ENCODE peak calls at places on chromosomes 7 and 10, in seven cellular contexts. N, Y, J, Z, C, S and Q are unnamed samples.
A peak's percentile ranks its signal among the peaks of the same experiment; 100 is the strongest.

GRCh38 chr10:34904191-34904590 is 89.1 kb upstream of the PARD3 start:
- DNase-seq in Z (no peak), N (no peak), J (no peak), S (no peak), C (no peak), Y (no peak), Q (no peak)

GRCh38 chr10:96325719-96326373 is 21.6 kb downstream of the DNTT start:
- DNase-seq in Z (no peak), N (no peak), S (no peak), Y (no peak), J (no peak), C (no peak), Q (no peak)

GRCh38 chr10:100723769-100724530 is 21.4 kb upstream of the PAX2 start:
- DNase-seq in S (no peak), Z (no peak), Y (no peak), C (no peak), N (no peak), J (no peak), Q (no peak)

GRCh38 chr7:44265733-44266132 is 59.7 kb downstream of the CAMK2B start:
- DNase-seq in J (no peak), S (no peak), Z (no peak), N (no peak), C (no peak), Y (no peak), Q (no peak)

GRCh38 chr10:124532106-124532641 is 70.6 kb downstream of the LHPP start:
- DNase-seq in S (no peak), J (no peak), N (no peak), Y (no peak), Z (peak; percentile 8), C (no peak), Q (peak; percentile 46)

GRCh38 chr10:101777857-101778145 is 1.9 kb upstream of the FGF8 start:
- DNase-seq in C (no peak), N (no peak), S (no peak), Z (no peak), Y (no peak), J (no peak), Q (no peak)

GRCh38 chr7:16652888-16653287 is 6.9 kb downstream of the BZW2 start:
- DNase-seq in S (no peak), Y (no peak), Z (no peak), C (no peak), J (no peak), N (no peak), Q (no peak)

GRCh38 chr10:59706851-59707797 is 2.5 kb downstream of the SLC16A9 start:
- DNase-seq in Z (no peak), C (no peak), S (no peak), J (no peak), N (no peak), Y (no peak), Q (no peak)

GRCh38 chr7:74364061-74364460 is 74.9 kb downstream of the CLIP2 start:
- DNase-seq in S (no peak), N (no peak), Y (no peak), Z (no peak), J (no peak), C (no peak), Q (no peak)

GRCh38 chr7:105246195-105247078 is 142.3 kb downstream of the SRPK2 start:
- DNase-seq in C (no peak), N (no peak), J (no peak), Y (no peak), Z (no peak), S (no peak), Q (no peak)

GRCh38 chr10:101495324-101495925 is 92.6 kb downstream of the POLL start:
- DNase-seq in C (no peak), S (peak; percentile 9), Z (peak; percentile 30), J (peak; percentile 3), Y (peak; percentile 25), N (peak; percentile 26), Q (peak; percentile 39)

GRCh38 chr10:88165849-88166271 is 302.4 kb downstream of the PTEN start:
- DNase-seq in J (peak; percentile 36), Y (peak; percentile 40), Z (peak; percentile 42), S (peak; percentile 91), C (no peak), N (peak; percentile 41), Q (peak; percentile 37)

GRCh38 chr10:47321521-47322195 is 596 bp upstream of the GDF2 start:
- DNase-seq in C (no peak), N (no peak), Z (no peak), J (no peak), Y (no peak), S (no peak), Q (no peak)

GRCh38 chr7:129781128-129781855 is 169.8 kb downstream of the NRF1 start:
- DNase-seq in J (no peak), Z (no peak), C (no peak), N (no peak), S (no peak), Y (no peak), Q (no peak)

GRCh38 chr7:154587812-154588211 is 415.1 kb downstream of the PAXIP1 start:
- DNase-seq in N (no peak), J (no peak), Z (no peak), Y (no peak), S (no peak), C (no peak), Q (no peak)

GRCh38 chr7:7399707-7400106 is 136.0 kb downstream of the COL28A1 start:
- DNase-seq in Y (no peak), S (no peak), C (no peak), N (peak; percentile 4), J (no peak), Z (no peak), Q (peak; percentile 3)

GRCh38 chr10:126663880-126664279 is 6.6 kb downstream of the C10orf90 start:
- DNase-seq in C (peak; percentile 17), Z (peak; percentile 34), J (peak; percentile 0), N (peak; percentile 87), S (peak; percentile 77), Y (peak; percentile 81), Q (peak; percentile 70)

GRCh38 chr7:42217548-42217947 is 19.5 kb downstream of the GLI3 start:
- DNase-seq in S (peak; percentile 78), C (no peak), Z (no peak), N (no peak), J (no peak), Y (no peak), Q (no peak)

GRCh38 chr7:73560035-73560835 is 2.7 kb upstream of the BCL7B start:
- DNase-seq in Z (peak; percentile 64), Y (peak; percentile 64), C (no peak), J (peak; percentile 91), S (peak; percentile 87), N (peak; percentile 66), Q (peak; percentile 93)

GRCh38 chr10:60358282-60358681 is 31.4 kb downstream of the ANK3 start:
- DNase-seq in C (no peak), J (no peak), S (no peak), N (no peak), Y (no peak), Z (no peak), Q (no peak)

GRCh38 chr7:13414661-13415105 is 574.8 kb downstream of the ETV1 start:
- DNase-seq in N (no peak), S (no peak), C (peak; percentile 4), Y (no peak), J (no peak), Z (no peak), Q (peak; percentile 31)

GRCh38 chr10:123149568-123150228 is 1.8 kb downstream of the HMX2 start:
- DNase-seq in J (peak; percentile 42), S (peak; percentile 40), Y (peak; percentile 44), N (peak; percentile 45), Z (peak; percentile 46), C (no peak), Q (peak; percentile 37)

GRCh38 chr10:53284615-53285182 is 512.1 kb upstream of the MBL2 start:
- DNase-seq in N (no peak), Y (no peak), S (no peak), J (no peak), C (no peak), Z (no peak), Q (no peak)

GRCh38 chr10:98361131-98361633 is 53.8 kb downstream of the PYROXD2 start:
- DNase-seq in Z (peak; percentile 99), C (peak; percentile 70), J (peak; percentile 100), Y (peak; percentile 100), S (peak; percentile 99), N (peak; percentile 99), Q (peak; percentile 99)

GRCh38 chr7:111212857-111213523 is 122.1 kb downstream of the LRRN3 start:
- DNase-seq in J (no peak), N (no peak), Z (no peak), S (no peak), Y (no peak), C (no peak), Q (no peak)

GRCh38 chr7:123494193-123494796 is 40.1 kb downstream of the IQUB start:
- DNase-seq in N (peak; percentile 65), Z (peak; percentile 69), Y (peak; percentile 63), S (peak; percentile 35), C (peak; percentile 26), J (peak; percentile 27), Q (peak; percentile 68)

GRCh38 chr7:128122577-128123290 is 91.5 kb upstream of the LRRC4 start:
- DNase-seq in Y (no peak), Z (no peak), N (no peak), C (no peak), J (no peak), S (no peak), Q (peak; percentile 26)
- H3K4me3 ChIP-seq in Y (no peak overlapping the region), Z (no peak overlapping the region), N (no peak overlapping the region), C (no peak overlapping the region), J (no peak overlapping the region), S (no peak overlapping the region), Q (no peak overlapping the region)

GRCh38 chr7:71746004-71746403 is 614.1 kb downstream of the GALNT17 start:
- DNase-seq in C (no peak), S (peak; percentile 2), N (no peak), J (no peak), Y (no peak), Z (no peak), Q (no peak)
- TF ChIP-seq CTCF in C (no peak), S (no peak), N (no peak), J (no peak), Y (no peak), Z (no peak), Q (no peak)

GRCh38 chr7:101155303-101155702 is 1.0 kb downstream of the AP1S1 start:
- DNase-seq in C (no peak), Y (no peak), Z (no peak), N (no peak), J (no peak), S (no peak), Q (no peak)
- H3K4me3 ChIP-seq in C (peak overlapping the region; percentile 97), Y (peak overlapping the region; percentile 86), Z (peak overlapping the region; percentile 78), N (peak overlapping the region; percentile 95), J (peak overlapping the region; percentile 84), S (peak overlapping the region; percentile 84), Q (peak overlapping the region; percentile 85)

GRCh38 chr7:69564454-69565417 is 33.5 kb upstream of the AUTS2 start:
- DNase-seq in N (peak; percentile 76), S (peak; percentile 81), Z (peak; percentile 62), C (peak; percentile 26), Y (peak; percentile 86), J (no peak), Q (peak; percentile 76)
- TF ChIP-seq CTCF in N (no peak), S (no peak), Z (no peak), C (no peak), Y (no peak), J (no peak), Q (no peak)

DNA sequence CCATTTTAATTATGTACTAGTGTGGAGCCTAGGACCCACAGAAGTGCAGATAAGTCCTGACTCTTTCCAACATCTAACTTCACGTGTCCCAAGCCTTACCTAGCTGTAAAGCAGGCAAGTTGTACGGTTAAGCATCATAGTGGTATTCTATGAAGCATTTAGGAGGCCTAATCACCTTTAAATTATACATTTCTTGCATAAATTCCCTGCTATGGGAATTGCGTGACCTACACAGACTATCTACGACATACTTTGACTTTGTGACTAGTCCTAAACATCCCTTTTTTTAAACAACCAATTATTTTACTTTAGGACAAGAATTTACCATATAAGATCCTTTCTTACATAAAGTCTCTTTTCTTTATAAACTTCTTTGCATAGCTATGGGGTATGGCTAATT is 37.7 kb upstream of the LRGUK start:
- DNase-seq in J (no peak), C (no peak), Z (no peak), Y (no peak), S (no peak), N (no peak), Q (no peak)
- H3K4me3 ChIP-seq in J (no peak overlapping the region), C (no peak overlapping the region), Z (no peak overlapping the region), Y (no peak overlapping the region), S (no peak overlapping the region), N (no peak overlapping the region), Q (no peak overlapping the region)